ENCODE peak calls at places on chromosomes 6 and 20, in six cellular contexts. One of them, this sample, is unnamed.

GRCh38 chr20:10282930-10283556 is 64.4 kb downstream of the SNAP25 start:
- DNase-seq in heart right ventricle: no peak
- DNase-seq in CD8-positive, alpha-beta T cell: no peak
- DNase-seq in GM23248: peak
- DNase-seq in SK-N-SH: no peak
- DNase-seq in breast epithelium: no peak
- DNase-seq in this sample: no peak

GRCh38 chr6:138246650-138247440 is 28.6 kb upstream of the PBOV1 start:
- DNase-seq in heart right ventricle: no peak
- DNase-seq in CD8-positive, alpha-beta T cell: no peak
- DNase-seq in GM23248: no peak
- DNase-seq in SK-N-SH: no peak
- DNase-seq in breast epithelium: no peak
- DNase-seq in this sample: no peak

GRCh38 chr6:170284866-170285469 is 5.9 kb downstream of the DLL1 start:
- DNase-seq in heart right ventricle: peak
- DNase-seq in CD8-positive, alpha-beta T cell: no peak
- DNase-seq in GM23248: no peak
- DNase-seq in SK-N-SH: no peak
- DNase-seq in breast epithelium: no peak
- DNase-seq in this sample: no peak

GRCh38 chr6:53433617-53434285 is 85.0 kb upstream of the ELOVL5 start:
- DNase-seq in heart right ventricle: no peak
- DNase-seq in CD8-positive, alpha-beta T cell: no peak
- DNase-seq in GM23248: no peak
- DNase-seq in SK-N-SH: no peak
- DNase-seq in breast epithelium: no peak
- DNase-seq in this sample: no peak

GRCh38 chr6:3001773-3002293 is 2.1 kb downstream of the NQO2 start:
- DNase-seq in heart right ventricle: no peak
- DNase-seq in CD8-positive, alpha-beta T cell: no peak
- DNase-seq in GM23248: peak
- DNase-seq in SK-N-SH: no peak
- DNase-seq in breast epithelium: no peak
- DNase-seq in this sample: no peak

GRCh38 chr6:166460473-166461437 is 78.0 kb upstream of the MPC1 start:
- DNase-seq in heart right ventricle: no peak
- DNase-seq in CD8-positive, alpha-beta T cell: no peak
- DNase-seq in GM23248: no peak
- DNase-seq in SK-N-SH: peak
- DNase-seq in breast epithelium: no peak
- DNase-seq in this sample: no peak

GRCh38 chr20:60715172-60715571 is 536.9 kb upstream of the CDH4 start:
- DNase-seq in heart right ventricle: no peak
- DNase-seq in CD8-positive, alpha-beta T cell: no peak
- DNase-seq in GM23248: no peak
- DNase-seq in SK-N-SH: peak
- DNase-seq in breast epithelium: no peak
- DNase-seq in this sample: no peak

GRCh38 chr6:156658186-156658585 is 119.0 kb upstream of the ARID1B start:
- DNase-seq in heart right ventricle: no peak
- DNase-seq in CD8-positive, alpha-beta T cell: no peak
- DNase-seq in GM23248: peak
- DNase-seq in SK-N-SH: no peak
- DNase-seq in breast epithelium: no peak
- DNase-seq in this sample: no peak

GRCh38 chr6:131390322-131390721 is 182.7 kb upstream of the ARG1 start:
- DNase-seq in heart right ventricle: no peak
- DNase-seq in CD8-positive, alpha-beta T cell: no peak
- DNase-seq in GM23248: no peak
- DNase-seq in SK-N-SH: no peak
- DNase-seq in breast epithelium: no peak
- DNase-seq in this sample: no peak

GRCh38 chr6:34005845-34006644 is 139.8 kb downstream of the GRM4 start:
- DNase-seq in heart right ventricle: no peak
- DNase-seq in CD8-positive, alpha-beta T cell: no peak
- DNase-seq in GM23248: no peak
- DNase-seq in SK-N-SH: no peak
- DNase-seq in breast epithelium: no peak
- DNase-seq in this sample: no peak

GRCh38 chr6:97674802-97675201 is 391.8 kb upstream of the MMS22L start:
- DNase-seq in heart right ventricle: no peak
- DNase-seq in CD8-positive, alpha-beta T cell: no peak
- DNase-seq in GM23248: peak
- DNase-seq in SK-N-SH: no peak
- DNase-seq in breast epithelium: no peak
- DNase-seq in this sample: no peak

GRCh38 chr6:89007209-89008001 is 44.0 kb upstream of the RNGTT start:
- DNase-seq in heart right ventricle: no peak
- DNase-seq in CD8-positive, alpha-beta T cell: no peak
- DNase-seq in GM23248: no peak
- DNase-seq in SK-N-SH: no peak
- DNase-seq in breast epithelium: no peak
- DNase-seq in this sample: no peak

GRCh38 chr20:48921883-48922867 is 664 bp downstream of the ARFGEF2 start:
- DNase-seq in heart right ventricle: peak
- DNase-seq in CD8-positive, alpha-beta T cell: no peak
- DNase-seq in GM23248: peak
- DNase-seq in SK-N-SH: peak
- DNase-seq in breast epithelium: no peak
- DNase-seq in this sample: no peak

GRCh38 chr6:36336779-36337194 is at the start of gene BNIP5:
- DNase-seq in heart right ventricle: no peak
- DNase-seq in CD8-positive, alpha-beta T cell: no peak
- DNase-seq in GM23248: no peak
- DNase-seq in SK-N-SH: no peak
- DNase-seq in breast epithelium: no peak
- DNase-seq in this sample: no peak

GRCh38 chr6:41715779-41716515 is 19.5 kb downstream of the TFEB start:
- DNase-seq in heart right ventricle: no peak
- DNase-seq in CD8-positive, alpha-beta T cell: no peak
- DNase-seq in GM23248: no peak
- DNase-seq in SK-N-SH: no peak
- DNase-seq in breast epithelium: no peak
- DNase-seq in this sample: no peak

GRCh38 chr20:48194026-48194425 is 408.7 kb upstream of the SULF2 start:
- DNase-seq in heart right ventricle: no peak
- DNase-seq in CD8-positive, alpha-beta T cell: no peak
- DNase-seq in GM23248: no peak
- DNase-seq in SK-N-SH: no peak
- DNase-seq in breast epithelium: no peak
- DNase-seq in this sample: no peak

GRCh38 chr20:36585410-36586125 is 12.2 kb downstream of the TGIF2 start:
- DNase-seq in heart right ventricle: no peak
- DNase-seq in CD8-positive, alpha-beta T cell: no peak
- DNase-seq in GM23248: peak
- DNase-seq in SK-N-SH: no peak
- DNase-seq in breast epithelium: no peak
- DNase-seq in this sample: no peak

GRCh38 chr20:19096847-19097246 is 115.6 kb upstream of the SLC24A3 start:
- DNase-seq in heart right ventricle: no peak
- DNase-seq in CD8-positive, alpha-beta T cell: no peak
- DNase-seq in GM23248: no peak
- DNase-seq in SK-N-SH: no peak
- DNase-seq in breast epithelium: no peak
- DNase-seq in this sample: no peak

GRCh38 chr6:134093007-134093573 is 40.7 kb upstream of the SLC2A12 start:
- DNase-seq in heart right ventricle: no peak
- DNase-seq in CD8-positive, alpha-beta T cell: no peak
- DNase-seq in GM23248: no peak
- DNase-seq in SK-N-SH: no peak
- DNase-seq in breast epithelium: no peak
- DNase-seq in this sample: no peak

GRCh38 chr6:72720464-72720863 is 98.6 kb downstream of the KCNQ5 start:
- DNase-seq in heart right ventricle: no peak
- DNase-seq in CD8-positive, alpha-beta T cell: no peak
- DNase-seq in GM23248: peak
- DNase-seq in SK-N-SH: no peak
- DNase-seq in breast epithelium: no peak
- DNase-seq in this sample: no peak

GRCh38 chr6:156991971-156992370 is 214.8 kb downstream of the ARID1B start:
- DNase-seq in heart right ventricle: no peak
- DNase-seq in CD8-positive, alpha-beta T cell: no peak
- DNase-seq in GM23248: no peak
- DNase-seq in SK-N-SH: no peak
- DNase-seq in breast epithelium: no peak
- DNase-seq in this sample: no peak

GRCh38 chr6:33781105-33781975 is 7.6 kb downstream of the LEMD2 start:
- DNase-seq in heart right ventricle: peak
- DNase-seq in CD8-positive, alpha-beta T cell: no peak
- DNase-seq in GM23248: peak
- DNase-seq in SK-N-SH: no peak
- DNase-seq in breast epithelium: no peak
- DNase-seq in this sample: no peak

GRCh38 chr6:21024621-21025020 is 490.4 kb downstream of the CDKAL1 start:
- DNase-seq in heart right ventricle: no peak
- DNase-seq in CD8-positive, alpha-beta T cell: no peak
- DNase-seq in GM23248: no peak
- DNase-seq in SK-N-SH: no peak
- DNase-seq in breast epithelium: no peak
- DNase-seq in this sample: no peak

GRCh38 chr20:50713677-50714101 is 17.7 kb upstream of the PARD6B start:
- DNase-seq in heart right ventricle: no peak
- DNase-seq in CD8-positive, alpha-beta T cell: no peak
- DNase-seq in GM23248: peak
- DNase-seq in SK-N-SH: no peak
- DNase-seq in breast epithelium: no peak
- DNase-seq in this sample: no peak

GRCh38 chr6:111782887-111783286 is 90.4 kb downstream of the FYN start:
- DNase-seq in heart right ventricle: no peak
- DNase-seq in CD8-positive, alpha-beta T cell: no peak
- DNase-seq in GM23248: no peak
- DNase-seq in SK-N-SH: no peak
- DNase-seq in breast epithelium: no peak
- DNase-seq in this sample: no peak

GRCh38 chr6:149094156-149094555 is 223.4 kb upstream of the TAB2 start:
- DNase-seq in heart right ventricle: no peak
- DNase-seq in CD8-positive, alpha-beta T cell: no peak
- DNase-seq in GM23248: peak
- DNase-seq in SK-N-SH: no peak
- DNase-seq in breast epithelium: no peak
- DNase-seq in this sample: no peak

GRCh38 chr6:130796313-130796905 is 30.8 kb upstream of the SMLR1 start:
- DNase-seq in heart right ventricle: no peak
- DNase-seq in CD8-positive, alpha-beta T cell: no peak
- DNase-seq in GM23248: peak
- DNase-seq in SK-N-SH: peak
- DNase-seq in breast epithelium: peak
- DNase-seq in this sample: peak

GRCh38 chr20:2086980-2087377 is 14.6 kb upstream of the STK35 start:
- DNase-seq in heart right ventricle: no peak
- DNase-seq in CD8-positive, alpha-beta T cell: no peak
- DNase-seq in GM23248: no peak
- DNase-seq in SK-N-SH: no peak
- DNase-seq in breast epithelium: no peak
- DNase-seq in this sample: no peak

GRCh38 chr6:107657755-107658461 is 166.2 kb downstream of the SCML4 start:
- DNase-seq in heart right ventricle: peak
- DNase-seq in CD8-positive, alpha-beta T cell: peak
- DNase-seq in GM23248: no peak
- DNase-seq in SK-N-SH: peak
- DNase-seq in breast epithelium: no peak
- DNase-seq in this sample: no peak

GRCh38 chr6:18246205-18246604 is 18.1 kb downstream of the DEK start:
- DNase-seq in heart right ventricle: no peak
- DNase-seq in CD8-positive, alpha-beta T cell: no peak
- DNase-seq in GM23248: peak
- DNase-seq in SK-N-SH: no peak
- DNase-seq in breast epithelium: no peak
- DNase-seq in this sample: no peak

GRCh38 chr6:33213166-33213988 is 5.1 kb downstream of the RING1 start:
- DNase-seq in heart right ventricle: no peak
- DNase-seq in CD8-positive, alpha-beta T cell: peak
- DNase-seq in GM23248: peak
- DNase-seq in SK-N-SH: peak
- DNase-seq in breast epithelium: no peak
- DNase-seq in this sample: no peak

GRCh38 chr20:32602273-32602672 is 17.1 kb upstream of the NOL4L start:
- DNase-seq in heart right ventricle: no peak
- DNase-seq in CD8-positive, alpha-beta T cell: no peak
- DNase-seq in GM23248: no peak
- DNase-seq in SK-N-SH: no peak
- DNase-seq in breast epithelium: no peak
- DNase-seq in this sample: no peak
- H3K27ac ChIP-seq in heart right ventricle: no peak
- H3K27ac ChIP-seq in CD8-positive, alpha-beta T cell: no peak
- H3K27ac ChIP-seq in GM23248: no peak
- H3K27ac ChIP-seq in SK-N-SH: no peak
- H3K27ac ChIP-seq in breast epithelium: no peak
- H3K27ac ChIP-seq in this sample: peak

GRCh38 chr6:28489366-28490190 is 26.0 kb downstream of the GPX6 start:
- DNase-seq in heart right ventricle: no peak
- DNase-seq in CD8-positive, alpha-beta T cell: peak
- DNase-seq in GM23248: peak
- DNase-seq in SK-N-SH: peak
- DNase-seq in breast epithelium: peak
- DNase-seq in this sample: no peak

GRCh38 chr6:28486533-28486932 is 29.1 kb downstream of the GPX6 start:
- DNase-seq in heart right ventricle: no peak
- DNase-seq in CD8-positive, alpha-beta T cell: no peak
- DNase-seq in GM23248: no peak
- DNase-seq in SK-N-SH: no peak
- DNase-seq in breast epithelium: no peak
- DNase-seq in this sample: no peak

GRCh38 chr6:28486988-28487742 is 28.4 kb downstream of the GPX6 start:
- DNase-seq in heart right ventricle: no peak
- DNase-seq in CD8-positive, alpha-beta T cell: no peak
- DNase-seq in GM23248: no peak
- DNase-seq in SK-N-SH: no peak
- DNase-seq in breast epithelium: no peak
- DNase-seq in this sample: no peak

GRCh38 chr6:28490191-28490890 is 25.3 kb downstream of the GPX6 start:
- DNase-seq in heart right ventricle: no peak
- DNase-seq in CD8-positive, alpha-beta T cell: no peak
- DNase-seq in GM23248: peak
- DNase-seq in SK-N-SH: peak
- DNase-seq in breast epithelium: no peak
- DNase-seq in this sample: no peak

GRCh38 chr6:28488916-28489365 is 26.7 kb downstream of the GPX6 start:
- DNase-seq in heart right ventricle: no peak
- DNase-seq in CD8-positive, alpha-beta T cell: no peak
- DNase-seq in GM23248: peak
- DNase-seq in SK-N-SH: peak
- DNase-seq in breast epithelium: no peak
- DNase-seq in this sample: no peak
- H3K27ac ChIP-seq in heart right ventricle: no peak
- H3K27ac ChIP-seq in CD8-positive, alpha-beta T cell: peak
- H3K27ac ChIP-seq in GM23248: no peak
- H3K27ac ChIP-seq in SK-N-SH: no peak
- H3K27ac ChIP-seq in breast epithelium: peak
- H3K27ac ChIP-seq in this sample: no peak

GRCh38 chr6:167858842-167859520 is 32.3 kb downstream of the AFDN start:
- DNase-seq in heart right ventricle: no peak
- DNase-seq in CD8-positive, alpha-beta T cell: no peak
- DNase-seq in GM23248: no peak
- DNase-seq in SK-N-SH: no peak
- DNase-seq in breast epithelium: no peak
- DNase-seq in this sample: no peak
- H3K27ac ChIP-seq in heart right ventricle: no peak
- H3K27ac ChIP-seq in CD8-positive, alpha-beta T cell: no peak
- H3K27ac ChIP-seq in GM23248: no peak
- H3K27ac ChIP-seq in SK-N-SH: peak
- H3K27ac ChIP-seq in breast epithelium: no peak
- H3K27ac ChIP-seq in this sample: no peak

GRCh38 chr6:151733680-151734320 is 73.7 kb upstream of the ESR1 start:
- DNase-seq in heart right ventricle: no peak
- DNase-seq in CD8-positive, alpha-beta T cell: no peak
- DNase-seq in GM23248: no peak
- DNase-seq in SK-N-SH: no peak
- DNase-seq in breast epithelium: no peak
- DNase-seq in this sample: no peak
- H3K27ac ChIP-seq in heart right ventricle: no peak
- H3K27ac ChIP-seq in CD8-positive, alpha-beta T cell: no peak
- H3K27ac ChIP-seq in GM23248: no peak
- H3K27ac ChIP-seq in SK-N-SH: no peak
- H3K27ac ChIP-seq in breast epithelium: no peak
- H3K27ac ChIP-seq in this sample: no peak